ENCODE peak calls at places on chromosomes 13 and 19, in eight cellular contexts. One of them, this sample, is unnamed.

GRCh38 chr13:108272333-108272732 is 2.8 kb downstream of the TNFSF13B start:
- DNase-seq in A549: no peak
- DNase-seq in adrenal gland: no peak
- DNase-seq in aorta: no peak
- DNase-seq in neuronal stem cell: no peak
- DNase-seq in astrocyte of the spinal cord: peak
- DNase-seq in naive thymus-derived CD4-positive, alpha-beta T cell: no peak
- DNase-seq in cardiac muscle cell: no peak
- DNase-seq in this sample: no peak

GRCh38 chr19:1514295-1514661 is 1.5 kb upstream of the ADAMTSL5 start:
- DNase-seq in astrocyte of the spinal cord: no peak
- DNase-seq in A549: no peak
- DNase-seq in cardiac muscle cell: no peak
- DNase-seq in adrenal gland: no peak
- DNase-seq in aorta: no peak
- DNase-seq in naive thymus-derived CD4-positive, alpha-beta T cell: no peak
- DNase-seq in neuronal stem cell: no peak
- DNase-seq in this sample: no peak

GRCh38 chr13:32473650-32474049 is 45.7 kb upstream of the N4BP2L1 start:
- DNase-seq in neuronal stem cell: no peak
- DNase-seq in naive thymus-derived CD4-positive, alpha-beta T cell: no peak
- DNase-seq in cardiac muscle cell: no peak
- DNase-seq in aorta: no peak
- DNase-seq in astrocyte of the spinal cord: no peak
- DNase-seq in adrenal gland: no peak
- DNase-seq in A549: no peak
- DNase-seq in this sample: no peak

GRCh38 chr19:43765109-43765876 is 10.5 kb upstream of the SMG9 start:
- DNase-seq in A549: peak
- DNase-seq in neuronal stem cell: no peak
- DNase-seq in astrocyte of the spinal cord: peak
- DNase-seq in aorta: peak
- DNase-seq in cardiac muscle cell: peak
- DNase-seq in adrenal gland: peak
- DNase-seq in naive thymus-derived CD4-positive, alpha-beta T cell: peak
- DNase-seq in this sample: peak

GRCh38 chr19:55535173-55535572 is 1.8 kb downstream of the SBK2 start:
- DNase-seq in A549: no peak
- DNase-seq in aorta: peak
- DNase-seq in neuronal stem cell: no peak
- DNase-seq in cardiac muscle cell: no peak
- DNase-seq in adrenal gland: no peak
- DNase-seq in astrocyte of the spinal cord: no peak
- DNase-seq in naive thymus-derived CD4-positive, alpha-beta T cell: no peak
- DNase-seq in this sample: no peak

GRCh38 chr19:32874605-32875004 is 5.0 kb upstream of the SLC7A9 start:
- DNase-seq in astrocyte of the spinal cord: no peak
- DNase-seq in naive thymus-derived CD4-positive, alpha-beta T cell: no peak
- DNase-seq in cardiac muscle cell: no peak
- DNase-seq in neuronal stem cell: no peak
- DNase-seq in A549: no peak
- DNase-seq in adrenal gland: no peak
- DNase-seq in aorta: no peak
- DNase-seq in this sample: no peak

GRCh38 chr19:31742249-31742648 is 393.0 kb upstream of the TSHZ3 start:
- DNase-seq in astrocyte of the spinal cord: no peak
- DNase-seq in naive thymus-derived CD4-positive, alpha-beta T cell: no peak
- DNase-seq in adrenal gland: no peak
- DNase-seq in aorta: no peak
- DNase-seq in cardiac muscle cell: no peak
- DNase-seq in neuronal stem cell: no peak
- DNase-seq in A549: no peak
- DNase-seq in this sample: no peak

GRCh38 chr13:74090397-74090796 is 43.8 kb downstream of the KLF12 start:
- DNase-seq in cardiac muscle cell: no peak
- DNase-seq in A549: no peak
- DNase-seq in neuronal stem cell: no peak
- DNase-seq in adrenal gland: no peak
- DNase-seq in aorta: no peak
- DNase-seq in astrocyte of the spinal cord: no peak
- DNase-seq in naive thymus-derived CD4-positive, alpha-beta T cell: no peak
- DNase-seq in this sample: no peak

GRCh38 chr19:1512671-1513491 is at the start of gene ADAMTSL5:
- DNase-seq in naive thymus-derived CD4-positive, alpha-beta T cell: peak
- DNase-seq in neuronal stem cell: no peak
- DNase-seq in A549: peak
- DNase-seq in cardiac muscle cell: peak
- DNase-seq in aorta: peak
- DNase-seq in adrenal gland: no peak
- DNase-seq in astrocyte of the spinal cord: no peak
- DNase-seq in this sample: peak

GRCh38 chr19:17281391-17282304 is at the start of gene ANKLE1:
- DNase-seq in neuronal stem cell: no peak
- DNase-seq in naive thymus-derived CD4-positive, alpha-beta T cell: no peak
- DNase-seq in astrocyte of the spinal cord: no peak
- DNase-seq in cardiac muscle cell: peak
- DNase-seq in A549: no peak
- DNase-seq in aorta: no peak
- DNase-seq in adrenal gland: no peak
- DNase-seq in this sample: no peak

GRCh38 chr19:43432866-43433673 is 18.4 kb downstream of the TEX101 start:
- DNase-seq in cardiac muscle cell: peak
- DNase-seq in naive thymus-derived CD4-positive, alpha-beta T cell: peak
- DNase-seq in aorta: peak
- DNase-seq in A549: peak
- DNase-seq in neuronal stem cell: peak
- DNase-seq in adrenal gland: peak
- DNase-seq in astrocyte of the spinal cord: peak
- DNase-seq in this sample: peak

GRCh38 chr13:43686557-43686956 is 100.2 kb downstream of the ENOX1 start:
- DNase-seq in astrocyte of the spinal cord: peak
- DNase-seq in cardiac muscle cell: peak
- DNase-seq in A549: peak
- DNase-seq in naive thymus-derived CD4-positive, alpha-beta T cell: no peak
- DNase-seq in aorta: no peak
- DNase-seq in adrenal gland: peak
- DNase-seq in neuronal stem cell: no peak
- DNase-seq in this sample: no peak

GRCh38 chr13:62038214-62038613 is 622.6 kb upstream of the PCDH20 start:
- DNase-seq in aorta: no peak
- DNase-seq in cardiac muscle cell: no peak
- DNase-seq in A549: no peak
- DNase-seq in astrocyte of the spinal cord: no peak
- DNase-seq in naive thymus-derived CD4-positive, alpha-beta T cell: no peak
- DNase-seq in adrenal gland: no peak
- DNase-seq in neuronal stem cell: no peak
- DNase-seq in this sample: no peak

GRCh38 chr19:46967578-46968018 is 52.0 kb upstream of the NPAS1 start:
- DNase-seq in cardiac muscle cell: no peak
- DNase-seq in naive thymus-derived CD4-positive, alpha-beta T cell: no peak
- DNase-seq in aorta: peak
- DNase-seq in astrocyte of the spinal cord: no peak
- DNase-seq in adrenal gland: no peak
- DNase-seq in A549: no peak
- DNase-seq in neuronal stem cell: no peak
- DNase-seq in this sample: peak

GRCh38 chr13:110651726-110652230 is 36.4 kb downstream of the NAXD start:
- DNase-seq in neuronal stem cell: no peak
- DNase-seq in cardiac muscle cell: no peak
- DNase-seq in naive thymus-derived CD4-positive, alpha-beta T cell: no peak
- DNase-seq in A549: no peak
- DNase-seq in adrenal gland: no peak
- DNase-seq in astrocyte of the spinal cord: no peak
- DNase-seq in aorta: no peak
- DNase-seq in this sample: no peak

GRCh38 chr13:51451134-51451466 is 1.7 kb downstream of the INTS6 start:
- DNase-seq in adrenal gland: no peak
- DNase-seq in neuronal stem cell: no peak
- DNase-seq in A549: no peak
- DNase-seq in aorta: no peak
- DNase-seq in naive thymus-derived CD4-positive, alpha-beta T cell: no peak
- DNase-seq in cardiac muscle cell: no peak
- DNase-seq in astrocyte of the spinal cord: no peak
- DNase-seq in this sample: no peak

GRCh38 chr19:10292789-10293636 is 3.3 kb downstream of the ICAM5 start:
- DNase-seq in cardiac muscle cell: no peak
- DNase-seq in A549: no peak
- DNase-seq in aorta: no peak
- DNase-seq in adrenal gland: no peak
- DNase-seq in neuronal stem cell: no peak
- DNase-seq in astrocyte of the spinal cord: no peak
- DNase-seq in naive thymus-derived CD4-positive, alpha-beta T cell: peak
- DNase-seq in this sample: no peak

GRCh38 chr19:10295305-10295846 is 5.6 kb downstream of the ICAM5 start:
- DNase-seq in neuronal stem cell: no peak
- DNase-seq in A549: peak
- DNase-seq in cardiac muscle cell: peak
- DNase-seq in astrocyte of the spinal cord: no peak
- DNase-seq in adrenal gland: no peak
- DNase-seq in aorta: peak
- DNase-seq in naive thymus-derived CD4-positive, alpha-beta T cell: peak
- DNase-seq in this sample: peak

GRCh38 chr19:10293637-10294367 is 4.0 kb downstream of the ICAM5 start:
- DNase-seq in naive thymus-derived CD4-positive, alpha-beta T cell: no peak
- DNase-seq in aorta: no peak
- DNase-seq in astrocyte of the spinal cord: no peak
- DNase-seq in A549: no peak
- DNase-seq in adrenal gland: no peak
- DNase-seq in cardiac muscle cell: no peak
- DNase-seq in neuronal stem cell: no peak
- DNase-seq in this sample: no peak

GRCh38 chr19:10294368-10294697 is 4.6 kb downstream of the ICAM5 start:
- DNase-seq in cardiac muscle cell: no peak
- DNase-seq in A549: no peak
- DNase-seq in naive thymus-derived CD4-positive, alpha-beta T cell: peak
- DNase-seq in astrocyte of the spinal cord: no peak
- DNase-seq in neuronal stem cell: no peak
- DNase-seq in aorta: no peak
- DNase-seq in adrenal gland: no peak
- DNase-seq in this sample: no peak

DNA sequence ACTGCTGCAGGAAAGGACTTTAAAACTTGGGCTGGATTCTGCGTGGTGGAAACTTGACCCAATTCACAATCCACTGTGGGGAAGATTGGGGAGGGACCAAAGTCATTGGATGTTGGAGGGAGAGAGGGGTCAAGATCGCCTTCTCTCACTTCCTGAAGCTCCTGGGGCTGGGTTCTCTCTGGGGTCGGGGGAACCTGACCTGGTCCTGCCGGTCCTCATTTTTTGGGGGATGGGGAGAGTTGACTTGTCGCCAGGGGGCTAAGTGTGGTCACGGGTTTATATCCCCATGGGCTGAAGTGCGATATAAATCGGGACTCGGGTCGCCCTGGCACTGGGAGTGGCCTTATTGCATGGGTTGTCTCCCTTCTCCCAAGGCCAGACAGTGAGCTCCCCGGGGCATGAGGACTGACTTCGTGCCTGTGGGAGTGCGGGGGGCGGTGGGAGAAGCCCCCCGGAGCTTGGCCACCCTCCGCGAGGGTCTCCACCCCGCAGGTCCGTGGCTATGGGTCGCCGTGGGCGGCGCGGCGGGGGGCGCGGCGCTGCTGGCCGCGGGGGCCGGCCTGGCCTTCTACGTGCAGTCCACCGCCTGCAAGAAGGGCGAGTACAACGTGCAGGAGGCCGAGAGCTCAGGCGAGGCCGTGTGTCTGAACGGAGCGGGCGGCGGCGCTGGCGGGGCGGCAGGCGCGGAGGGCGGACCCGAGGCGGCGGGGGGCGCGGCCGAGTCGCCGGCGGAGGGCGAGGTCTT is 6.3 kb downstream of the ICAM5 start:
- DNase-seq in naive thymus-derived CD4-positive, alpha-beta T cell: no peak
- DNase-seq in astrocyte of the spinal cord: no peak
- DNase-seq in neuronal stem cell: no peak
- DNase-seq in aorta: no peak
- DNase-seq in A549: no peak
- DNase-seq in adrenal gland: no peak
- DNase-seq in cardiac muscle cell: no peak
- DNase-seq in this sample: no peak
- H3K4me3 ChIP-seq in naive thymus-derived CD4-positive, alpha-beta T cell: peak
- H3K4me3 ChIP-seq in astrocyte of the spinal cord: no peak
- H3K4me3 ChIP-seq in neuronal stem cell: peak
- H3K4me3 ChIP-seq in aorta: no peak
- H3K4me3 ChIP-seq in A549: peak
- H3K4me3 ChIP-seq in adrenal gland: no peak
- H3K4me3 ChIP-seq in cardiac muscle cell: no peak
- H3K4me3 ChIP-seq in this sample: peak

DNA sequence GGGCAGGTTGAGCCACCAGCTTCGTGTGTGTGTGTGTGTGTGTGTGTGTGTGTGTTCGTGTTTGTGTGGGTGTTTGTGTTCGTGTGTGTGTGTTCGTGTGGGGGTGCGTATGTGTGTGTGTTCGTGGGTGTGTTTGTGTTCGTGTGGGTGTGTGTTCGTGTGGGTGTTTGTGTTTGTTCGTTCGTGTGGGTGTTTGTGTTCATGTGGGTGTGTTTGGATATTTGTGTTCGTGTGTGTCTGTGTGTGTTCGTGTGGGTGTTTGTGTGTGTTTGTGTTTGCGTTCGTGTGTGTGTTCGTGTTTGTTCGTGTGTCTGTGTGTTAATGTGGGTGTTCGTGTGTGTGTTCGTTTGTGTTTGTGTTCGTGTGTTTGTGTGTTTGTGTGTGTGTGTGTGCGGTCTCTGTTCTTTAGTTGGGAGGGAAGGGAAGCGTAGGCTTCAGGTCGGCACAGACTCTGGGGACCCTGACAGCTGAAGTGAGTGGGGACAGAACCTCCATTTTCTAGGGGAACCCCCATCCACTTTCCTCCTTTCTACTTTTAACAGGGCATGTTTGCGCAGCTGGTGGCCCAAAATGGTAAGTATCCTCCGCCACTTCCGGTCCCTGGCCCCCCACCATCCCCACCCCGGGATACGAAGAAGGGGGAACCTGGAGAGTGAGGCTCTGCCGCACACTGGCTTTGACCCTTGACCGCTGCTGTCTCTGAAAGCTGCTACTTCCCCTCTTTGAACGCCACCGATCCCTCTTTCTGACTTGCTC is 1.6 kb downstream of the TNFSF9 start:
- DNase-seq in adrenal gland: no peak
- DNase-seq in astrocyte of the spinal cord: no peak
- DNase-seq in A549: peak
- DNase-seq in cardiac muscle cell: no peak
- DNase-seq in aorta: peak
- DNase-seq in neuronal stem cell: no peak
- DNase-seq in naive thymus-derived CD4-positive, alpha-beta T cell: no peak
- DNase-seq in this sample: no peak
- H3K4me3 ChIP-seq in adrenal gland: no peak
- H3K4me3 ChIP-seq in astrocyte of the spinal cord: peak
- H3K4me3 ChIP-seq in A549: peak
- H3K4me3 ChIP-seq in cardiac muscle cell: no peak
- H3K4me3 ChIP-seq in aorta: no peak
- H3K4me3 ChIP-seq in neuronal stem cell: peak
- H3K4me3 ChIP-seq in naive thymus-derived CD4-positive, alpha-beta T cell: peak
- H3K4me3 ChIP-seq in this sample: peak

GRCh38 chr13:50365683-50366391 is 350.6 kb downstream of the KCNRG start:
- DNase-seq in A549: peak
- DNase-seq in astrocyte of the spinal cord: no peak
- DNase-seq in cardiac muscle cell: no peak
- DNase-seq in adrenal gland: no peak
- DNase-seq in aorta: no peak
- DNase-seq in naive thymus-derived CD4-positive, alpha-beta T cell: no peak
- DNase-seq in neuronal stem cell: no peak
- DNase-seq in this sample: peak
- H3K4me3 ChIP-seq in A549: peak
- H3K4me3 ChIP-seq in astrocyte of the spinal cord: no peak
- H3K4me3 ChIP-seq in cardiac muscle cell: no peak
- H3K4me3 ChIP-seq in adrenal gland: no peak
- H3K4me3 ChIP-seq in aorta: peak
- H3K4me3 ChIP-seq in naive thymus-derived CD4-positive, alpha-beta T cell: peak
- H3K4me3 ChIP-seq in neuronal stem cell: no peak
- H3K4me3 ChIP-seq in this sample: peak

GRCh38 chr19:13505761-13506549 is at the start of gene CACNA1A:
- DNase-seq in aorta: no peak
- DNase-seq in A549: no peak
- DNase-seq in naive thymus-derived CD4-positive, alpha-beta T cell: no peak
- DNase-seq in astrocyte of the spinal cord: no peak
- DNase-seq in cardiac muscle cell: peak
- DNase-seq in neuronal stem cell: peak
- DNase-seq in adrenal gland: no peak
- DNase-seq in this sample: no peak
- H3K4me3 ChIP-seq in aorta: peak
- H3K4me3 ChIP-seq in A549: no peak
- H3K4me3 ChIP-seq in naive thymus-derived CD4-positive, alpha-beta T cell: no peak
- H3K4me3 ChIP-seq in astrocyte of the spinal cord: peak
- H3K4me3 ChIP-seq in cardiac muscle cell: peak
- H3K4me3 ChIP-seq in neuronal stem cell: peak
- H3K4me3 ChIP-seq in adrenal gland: no peak
- H3K4me3 ChIP-seq in this sample: no peak

This sample was measured in CD4-positive, CD25-positive, alpha-beta regulatory T cell.